ENCODE peak calls at places on chromosomes 7 and 10, in nine cellular contexts. A is spleen, L is uterus, X is erythroblast, Y is GM12891, M is Peyer's patch, B is adrenal gland, N is heart left ventricle, U is endothelial cell of umbilical vein. O is an unnamed sample.

GRCh38 chr7:98465022-98465421 is 64.1 kb upstream of the BAIAP2L1 start:
- DNase-seq in A (no peak), L (no peak), X (no peak), Y (no peak), M (no peak), B (no peak), N (no peak), U (no peak), O (no peak)

GRCh38 chr7:139526578-139527544 is 3.4 kb downstream of the CLEC2L start:
- DNase-seq in A (no peak), L (peak), X (no peak), Y (no peak), M (no peak), B (peak), N (no peak), U (no peak), O (peak)

GRCh38 chr7:154990964-154991514 is 11.9 kb downstream of the PAXIP1 start:
- DNase-seq in A (no peak), L (no peak), X (no peak), Y (no peak), M (no peak), B (no peak), N (no peak), U (no peak), O (no peak)

GRCh38 chr7:1253591-1254207 is 21.0 kb downstream of the UNCX start:
- DNase-seq in A (no peak), L (no peak), X (no peak), Y (no peak), M (no peak), B (no peak), N (no peak), U (no peak), O (no peak)

GRCh38 chr7:107594961-107595737 is 15.1 kb downstream of the BCAP29 start:
- DNase-seq in A (no peak), L (no peak), X (no peak), Y (no peak), M (no peak), B (peak), N (peak), U (peak), O (peak)

GRCh38 chr10:120789804-120790203 is 61.4 kb upstream of the WDR11 start:
- DNase-seq in A (no peak), L (no peak), X (no peak), Y (no peak), M (no peak), B (no peak), N (no peak), U (no peak), O (no peak)

GRCh38 chr7:28330384-28331070 is 81.8 kb upstream of the CREB5 start:
- DNase-seq in A (no peak), L (no peak), X (no peak), Y (no peak), M (no peak), B (no peak), N (no peak), U (no peak), O (no peak)

GRCh38 chr7:155003215-155003999 is 483 bp upstream of the PAXIP1 start:
- DNase-seq in A (peak), L (peak), X (peak), Y (peak), M (peak), B (peak), N (peak), U (peak), O (peak)

GRCh38 chr7:150722403-150723065 is 6.1 kb downstream of the GIMAP1 start:
- DNase-seq in A (no peak), L (no peak), X (no peak), Y (no peak), M (no peak), B (no peak), N (no peak), U (peak), O (no peak)

GRCh38 chr7:70679666-70680065 is 452.3 kb upstream of the GALNT17 start:
- DNase-seq in A (no peak), L (no peak), X (no peak), Y (no peak), M (no peak), B (no peak), N (no peak), U (no peak), O (no peak)

GRCh38 chr7:115009736-115010435 is 88.0 kb downstream of the MDFIC start:
- DNase-seq in A (no peak), L (peak), X (no peak), Y (no peak), M (no peak), B (peak), N (no peak), U (no peak), O (no peak)

GRCh38 chr7:44615149-44615611 is 8.8 kb downstream of the OGDH start:
- DNase-seq in A (peak), L (no peak), X (peak), Y (no peak), M (peak), B (peak), N (peak), U (peak), O (peak)

GRCh38 chr10:114389429-114389828 is 14.9 kb downstream of the AFAP1L2 start:
- DNase-seq in A (no peak), L (peak), X (no peak), Y (no peak), M (no peak), B (no peak), N (no peak), U (peak), O (peak)

GRCh38 chr7:51019231-51019844 is 236.6 kb upstream of the GRB10 start:
- DNase-seq in A (no peak), L (no peak), X (no peak), Y (no peak), M (no peak), B (no peak), N (no peak), U (no peak), O (peak)

GRCh38 chr10:70737250-70737649 is 47.9 kb downstream of the TBATA start:
- DNase-seq in A (no peak), L (no peak), X (no peak), Y (no peak), M (peak), B (no peak), N (peak), U (no peak), O (no peak)

GRCh38 chr7:28626629-28627262 is 214.4 kb downstream of the CREB5 start:
- DNase-seq in A (no peak), L (peak), X (peak), Y (peak), M (no peak), B (no peak), N (no peak), U (peak), O (peak)

GRCh38 chr10:49768329-49768728 is 6.2 kb upstream of the OGDHL start:
- DNase-seq in A (no peak), L (no peak), X (no peak), Y (no peak), M (no peak), B (no peak), N (no peak), U (no peak), O (no peak)

GRCh38 chr7:45975847-45976484 is 54.9 kb upstream of the IGFBP3 start:
- DNase-seq in A (no peak), L (no peak), X (no peak), Y (no peak), M (no peak), B (no peak), N (no peak), U (no peak), O (no peak)

GRCh38 chr7:70267381-70267780 is 669.1 kb downstream of the AUTS2 start:
- DNase-seq in A (no peak), L (no peak), X (no peak), Y (no peak), M (no peak), B (no peak), N (no peak), U (no peak), O (no peak)

DNA sequence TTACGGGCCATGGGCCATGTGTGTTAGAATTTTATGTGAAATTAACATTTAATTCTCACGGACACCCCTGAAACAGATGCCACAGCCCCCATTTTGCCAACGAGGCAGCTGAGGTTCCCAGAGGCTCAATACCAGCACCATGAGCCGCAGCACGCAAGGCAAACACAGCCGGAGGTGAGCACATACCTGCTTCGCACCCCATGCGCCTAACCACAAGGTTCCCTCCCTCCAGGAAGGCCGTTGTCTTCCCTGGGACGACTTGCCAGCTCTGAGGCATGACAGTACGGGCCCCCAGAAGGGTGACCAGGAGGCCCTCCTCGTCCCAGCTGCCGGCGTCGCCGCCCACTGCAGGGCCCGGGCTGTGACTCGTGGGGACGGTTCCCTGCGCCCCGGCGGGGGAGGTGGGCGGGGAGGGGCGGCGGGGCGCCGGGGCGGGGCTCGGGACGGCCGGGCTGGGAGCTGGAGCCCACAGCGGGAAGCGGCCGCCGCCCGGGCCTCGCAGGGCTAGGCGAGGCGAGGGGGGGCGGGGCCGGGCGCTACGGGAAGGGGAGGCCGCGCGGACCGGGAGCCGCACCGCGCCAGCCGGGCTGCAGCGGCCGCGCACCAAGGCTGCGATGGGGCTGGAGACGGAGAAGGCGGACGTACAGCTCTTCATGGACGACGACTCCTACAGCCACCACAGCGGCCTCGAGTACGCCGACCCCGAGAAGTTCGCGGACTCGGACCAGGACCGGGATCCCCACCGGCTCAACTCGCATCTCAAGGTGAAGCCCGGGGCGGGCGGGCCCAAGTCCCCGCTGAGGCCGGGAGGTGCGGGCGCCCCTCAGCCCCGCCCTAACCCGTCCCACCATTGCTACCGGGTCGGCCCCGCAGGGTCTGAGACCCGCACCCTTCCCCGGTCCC is at the start of gene CAV2:
- DNase-seq in A (peak), L (peak), X (peak), Y (no peak), M (peak), B (peak), N (peak), U (peak), O (peak)
- TF ChIP-seq POLR2A in A (no peak), L (peak), X (no peak), Y (no peak), M (no peak), B (no peak), N (peak), U (peak), O (peak)

DNA sequence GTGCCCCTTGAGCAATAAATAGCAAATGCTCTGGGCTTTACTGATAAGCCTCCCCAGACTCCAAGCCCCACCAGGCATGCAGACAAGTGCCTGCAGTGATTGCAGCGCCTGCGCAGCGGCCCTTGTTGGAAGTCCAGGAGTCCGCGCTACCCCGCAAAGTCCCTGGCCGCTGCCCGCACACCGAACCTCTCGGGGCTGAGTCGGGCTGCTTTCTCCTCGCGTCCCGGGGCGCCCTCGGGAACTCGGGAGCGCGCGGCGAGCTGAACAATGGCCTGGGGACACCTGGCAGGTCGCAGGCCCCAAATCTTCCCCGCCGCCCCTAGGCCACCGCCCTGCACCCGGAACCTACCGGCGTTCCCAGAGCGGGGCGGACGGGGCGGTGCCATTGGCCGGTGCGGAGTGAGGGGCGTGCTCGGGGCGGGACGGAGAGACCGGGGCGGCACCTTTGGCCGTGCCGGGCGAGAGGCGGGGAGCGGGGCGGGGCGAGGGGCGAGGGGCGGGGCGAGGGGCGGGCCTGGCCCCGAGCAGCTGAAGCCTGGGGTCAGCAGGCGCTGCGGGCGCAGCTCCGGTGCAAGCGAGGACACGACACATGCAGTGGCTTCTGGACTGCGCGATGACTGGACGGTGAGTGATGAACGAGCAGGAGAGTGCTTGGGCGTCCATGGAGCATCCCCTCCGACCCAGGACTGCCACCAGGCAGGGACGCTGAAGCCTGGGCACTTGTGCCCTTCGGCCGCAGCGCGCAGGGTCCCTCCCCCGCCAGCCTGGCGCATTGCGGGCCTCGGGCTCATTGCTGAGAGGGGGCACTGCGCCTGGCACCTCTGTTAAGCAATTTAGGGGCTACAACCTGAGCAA is at the start of gene RASSF4:
- DNase-seq in A (peak), L (peak), X (peak), Y (peak), M (peak), B (peak), N (peak), U (peak), O (peak)
- TF ChIP-seq POLR2A in A (no peak), L (peak), X (no peak), Y (peak), M (peak), B (peak), N (peak), U (peak), O (peak)

DNA sequence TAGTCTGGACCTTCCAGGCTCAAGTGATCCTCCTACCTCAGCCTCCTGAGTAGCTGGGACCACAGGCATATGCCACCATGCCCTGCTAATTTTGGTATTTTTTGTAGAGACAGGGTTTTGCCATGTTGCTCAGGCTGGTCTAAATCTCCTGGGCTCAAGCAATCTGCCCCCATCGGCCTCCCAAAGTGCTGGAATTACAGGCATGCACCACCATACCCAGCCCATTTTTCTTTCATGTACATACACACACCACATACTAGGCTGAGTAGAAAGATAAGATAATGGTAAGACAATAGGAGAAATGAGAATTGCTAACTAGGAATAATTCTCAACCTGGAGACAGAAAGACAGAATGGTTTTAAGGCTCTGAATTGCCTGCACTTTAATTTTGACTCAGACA is 83.8 kb downstream of the CPEB3 start:
- DNase-seq in A (no peak), L (no peak), X (no peak), Y (no peak), M (no peak), B (no peak), N (no peak), U (no peak), O (no peak)
- TF ChIP-seq POLR2A in A (no peak), L (no peak), X (no peak), Y (no peak), M (no peak), B (no peak), N (no peak), U (no peak), O (no peak)

DNA sequence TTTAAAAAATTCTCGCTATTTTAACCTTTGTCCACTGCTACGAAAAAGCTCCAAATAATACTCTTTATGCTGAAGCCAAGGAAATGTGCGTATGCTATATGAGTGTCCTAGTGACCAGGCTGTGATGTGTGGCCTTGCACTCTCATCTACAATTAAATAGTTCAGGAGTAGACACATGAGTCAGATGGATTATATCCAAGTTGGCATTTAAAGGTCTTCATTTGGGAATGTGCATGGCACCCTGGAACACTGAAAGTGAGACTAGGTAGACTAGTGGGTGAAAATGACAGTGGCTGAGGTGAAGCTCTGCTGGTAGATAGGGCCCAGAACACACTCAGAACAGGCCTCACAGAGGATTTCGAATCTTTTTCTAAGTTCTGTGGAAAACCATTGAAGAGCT is 604.1 kb upstream of the LRRTM3 start:
- DNase-seq in A (no peak), L (no peak), X (no peak), Y (no peak), M (no peak), B (no peak), N (no peak), U (no peak), O (no peak)
- TF ChIP-seq POLR2A in A (no peak), L (no peak), X (no peak), Y (no peak), M (no peak), B (no peak), N (no peak), U (no peak), O (no peak)

O was measured in H54.